ENCODE peak calls at places on chromosomes 7 and 10, in five cellular contexts. S, U, P, Z and H are unnamed samples.

GRCh38 chr7:78074713-78075112 is 276.1 kb downstream of the PHTF2 start:
- DNase-seq in S (no peak), U (no peak), P (no peak), Z (no peak), H (no peak)

GRCh38 chr7:4470246-4470645 is 211.8 kb upstream of the FOXK1 start:
- DNase-seq in S (no peak), U (no peak), P (no peak), Z (no peak), H (no peak)

GRCh38 chr7:134850048-134850447 is 70.6 kb downstream of the CALD1 start:
- DNase-seq in S (peak), U (no peak), P (no peak), Z (no peak), H (no peak)

GRCh38 chr7:132508724-132509348 is 67.4 kb downstream of the PLXNA4 start:
- DNase-seq in S (no peak), U (no peak), P (no peak), Z (no peak), H (peak)

GRCh38 chr7:128066858-128067257 is 35.6 kb upstream of the LRRC4 start:
- DNase-seq in S (no peak), U (no peak), P (no peak), Z (no peak), H (no peak)

GRCh38 chr7:151776876-151777510 is 99.9 kb downstream of the PRKAG2 start:
- DNase-seq in S (no peak), U (no peak), P (no peak), Z (no peak), H (no peak)

GRCh38 chr7:18565337-18565736 is 69.8 kb downstream of the HDAC9 start:
- DNase-seq in S (no peak), U (no peak), P (no peak), Z (no peak), H (no peak)

GRCh38 chr10:114345701-114346100 is 58.6 kb downstream of the AFAP1L2 start:
- DNase-seq in S (no peak), U (no peak), P (no peak), Z (no peak), H (no peak)

GRCh38 chr7:28626191-28626590 is 213.9 kb downstream of the CREB5 start:
- DNase-seq in S (no peak), U (no peak), P (no peak), Z (no peak), H (no peak)

GRCh38 chr7:37040330-37040729 is 316.0 kb upstream of the AOAH start:
- DNase-seq in S (peak), U (no peak), P (no peak), Z (no peak), H (no peak)

GRCh38 chr10:43653746-43654145 is 5.1 kb upstream of the ZNF32 start:
- DNase-seq in S (peak), U (no peak), P (no peak), Z (no peak), H (no peak)

GRCh38 chr10:5973069-5973468 is 4.3 kb downstream of the IL15RA start:
- DNase-seq in S (no peak), U (no peak), P (no peak), Z (no peak), H (no peak)
- TF ChIP-seq RCOR1 in S (no peak), U (no peak), P (no peak), Z (no peak), H (no peak)

DNA sequence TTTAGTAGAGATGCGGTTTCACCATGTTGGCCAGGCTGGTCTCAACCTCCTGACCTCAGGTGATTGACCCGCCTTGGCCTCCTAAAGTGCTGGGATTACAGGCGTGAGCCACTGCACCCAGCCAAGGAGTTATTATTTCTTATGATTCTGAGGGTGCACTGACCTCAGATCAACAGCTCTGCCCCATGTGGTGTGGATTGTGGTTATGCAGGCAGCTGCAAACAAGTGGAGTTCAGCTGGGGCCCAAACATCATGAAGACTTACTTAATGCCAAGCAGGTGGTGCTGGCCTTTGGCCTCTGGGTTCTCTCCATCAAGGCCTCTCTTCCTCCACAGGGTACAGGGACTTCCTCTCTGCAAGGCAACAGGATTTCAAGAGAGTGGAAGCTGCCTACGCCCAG is 45.1 kb upstream of the OPTN start:
- DNase-seq in S (no peak), U (no peak), P (no peak), Z (no peak), H (no peak)
- TF ChIP-seq RCOR1 in S (no peak), U (no peak), P (no peak), Z (no peak), H (no peak)

DNA sequence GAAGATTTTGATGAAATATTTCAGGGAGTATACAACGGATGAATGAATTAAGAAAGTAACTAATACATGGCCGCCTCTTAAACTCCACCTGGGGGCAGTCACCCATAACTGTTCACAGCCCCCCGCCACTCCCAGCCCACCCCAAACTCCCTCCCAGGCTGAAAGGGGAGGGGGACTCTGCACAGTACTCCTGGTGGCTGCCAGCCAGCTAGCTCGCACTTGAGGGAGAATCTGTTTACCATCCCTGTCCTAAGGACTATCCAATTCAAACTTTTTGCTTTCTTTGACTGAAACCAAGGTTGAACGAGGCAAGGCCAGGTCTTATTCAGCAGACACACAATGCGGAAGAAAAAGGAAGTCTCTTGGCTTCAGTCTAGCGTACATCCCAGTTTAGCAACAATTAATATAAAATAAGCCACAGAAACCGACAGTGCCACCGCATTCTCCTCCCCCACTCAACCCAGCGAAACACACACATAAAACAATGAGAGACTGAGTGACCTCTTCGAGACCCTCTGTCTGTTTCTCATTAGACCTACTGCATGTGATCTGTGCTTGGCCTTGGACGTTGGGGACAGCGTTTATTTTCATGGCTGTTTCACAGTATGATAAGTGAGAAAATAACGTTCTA is 219.5 kb downstream of the GLI3 start:
- DNase-seq in S (no peak), U (no peak), P (no peak), Z (no peak), H (no peak)
- TF ChIP-seq RCOR1 in S (no peak), U (no peak), P (no peak), Z (no peak), H (no peak)

DNA sequence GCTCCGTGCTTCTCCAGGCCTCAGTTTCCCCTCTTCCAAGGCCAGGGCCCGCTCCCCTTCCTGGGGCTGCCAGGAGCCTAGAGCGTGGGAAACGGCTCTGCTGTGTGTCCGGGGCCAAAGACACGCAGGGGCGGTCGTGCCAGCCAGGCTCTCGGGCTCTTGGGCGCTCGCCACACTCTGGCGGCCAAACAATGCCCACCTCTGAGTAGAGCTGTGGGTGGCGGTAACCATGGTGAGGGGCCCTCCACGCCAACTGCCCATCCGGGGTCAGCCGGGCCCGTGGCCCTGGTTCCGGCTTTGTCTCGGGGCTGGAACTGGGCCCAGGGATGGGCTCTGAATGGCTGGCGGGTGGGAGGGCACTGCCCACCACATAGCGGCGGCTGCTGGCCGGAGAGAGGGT is 16.0 kb downstream of the GRIFIN start:
- DNase-seq in S (no peak), U (no peak), P (no peak), Z (no peak), H (no peak)
- TF ChIP-seq RCOR1 in S (no peak), U (no peak), P (no peak), Z (no peak), H (no peak)

GRCh38 chr10:58299580-58299979 is 30.6 kb downstream of the CISD1 start:
- DNase-seq in S (peak), U (peak), P (peak), Z (no peak), H (peak)
- TF ChIP-seq RCOR1 in S (no peak), U (no peak), P (peak), Z (no peak), H (no peak)

GRCh38 chr10:127848226-127848625 is 44.5 kb downstream of the CLRN3 start:
- DNase-seq in S (no peak), U (no peak), P (no peak), Z (no peak), H (no peak)
- TF ChIP-seq RCOR1 in S (no peak), U (no peak), P (no peak), Z (no peak), H (no peak)

DNA sequence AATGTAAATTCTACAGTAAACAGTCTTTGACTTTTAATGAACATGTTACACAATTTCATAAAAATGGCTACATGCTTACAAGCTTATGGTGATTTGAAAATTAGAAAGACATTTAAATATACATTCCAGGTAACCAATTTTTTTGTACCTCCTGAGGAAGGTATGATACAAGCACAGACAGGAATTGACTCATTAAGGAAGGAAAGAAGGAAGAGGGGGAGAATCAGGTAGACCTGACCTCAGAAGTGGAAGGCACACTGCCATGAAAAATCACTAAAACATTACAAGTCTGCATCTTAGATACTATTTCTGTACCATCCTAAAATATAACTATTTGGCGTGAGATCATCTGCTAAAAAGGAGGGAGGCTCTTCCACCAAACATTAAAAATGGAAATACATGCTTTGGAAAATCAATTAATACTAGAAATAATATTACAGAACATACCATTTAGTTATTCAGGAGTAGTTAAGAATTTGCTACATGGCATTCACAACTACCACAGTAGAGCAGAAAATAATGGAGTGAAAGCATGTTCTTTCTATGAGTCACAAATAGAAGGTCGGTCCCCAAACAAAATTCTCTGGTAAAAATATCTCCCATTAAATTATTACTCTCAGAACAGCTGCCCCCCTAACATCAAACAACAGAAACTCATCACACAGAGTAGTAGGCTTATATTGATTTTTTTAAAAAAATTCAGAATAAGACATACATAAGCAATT is 15.2 kb downstream of the RAB11FIP2 start:
- DNase-seq in S (no peak), U (no peak), P (no peak), Z (no peak), H (no peak)
- TF ChIP-seq RCOR1 in S (no peak), U (no peak), P (no peak), Z (no peak), H (no peak)

GRCh38 chr10:97651773-97652172 is 11.3 kb downstream of the PI4K2A start:
- DNase-seq in S (no peak), U (no peak), P (no peak), Z (no peak), H (no peak)
- TF ChIP-seq RCOR1 in S (no peak), U (no peak), P (no peak), Z (no peak), H (no peak)